ENCODE peak calls at places on chromosomes 1 and 21, in four cellular contexts. O, Q, S and J are unnamed samples.
A peak's percentile ranks its signal among the peaks of the same experiment; 100 is the strongest.

GRCh38 chr1:19661721-19662228 is 2.9 kb upstream of the HTR6 start:
- DNase-seq in O (no peak), Q (no peak), S (no peak), J (no peak)

GRCh38 chr21:33828577-33828976 is 87.0 kb downstream of the ATP5PO start:
- DNase-seq in O (no peak), Q (no peak), S (no peak), J (no peak)

GRCh38 chr1:58783090-58783992 is 506 bp downstream of the JUN start:
- DNase-seq in O (peak; percentile 86), Q (peak; percentile 79), S (peak; percentile 59), J (peak; percentile 70)

GRCh38 chr21:38027901-38028300 is 111.6 kb upstream of the KCNJ6 start:
- DNase-seq in O (no peak), Q (no peak), S (no peak), J (no peak)

GRCh38 chr1:171803056-171803455 is 21.6 kb downstream of the METTL13 start:
- DNase-seq in O (no peak), Q (no peak), S (no peak), J (no peak)

GRCh38 chr1:6358144-6358624 is 35.4 kb downstream of the ACOT7 start:
- DNase-seq in O (no peak), Q (no peak), S (no peak), J (peak; percentile 41)

GRCh38 chr1:64514197-64514765 is 44.4 kb downstream of the CACHD1 start:
- DNase-seq in O (no peak), Q (no peak), S (no peak), J (no peak)

GRCh38 chr1:39213511-39214002 is 9.1 kb downstream of the MACF1 start:
- DNase-seq in O (no peak), Q (no peak), S (no peak), J (no peak)

GRCh38 chr1:205162301-205162700 is 40.5 kb upstream of the RBBP5 start:
- DNase-seq in O (no peak), Q (no peak), S (no peak), J (no peak)

GRCh38 chr1:2065699-2066098 is 15.5 kb downstream of the PRKCZ start:
- DNase-seq in O (no peak), Q (no peak), S (no peak), J (no peak)

GRCh38 chr1:10939654-10940450 is 72.6 kb upstream of the TARDBP start:
- DNase-seq in O (no peak), Q (no peak), S (no peak), J (peak; percentile 57)

GRCh38 chr1:177103005-177103404 is 61.5 kb downstream of the ASTN1 start:
- DNase-seq in O (no peak), Q (no peak), S (no peak), J (no peak)

GRCh38 chr1:206469933-206470691 is at the start of gene IKBKE:
- DNase-seq in O (peak; percentile 82), Q (peak; percentile 76), S (peak; percentile 38), J (peak; percentile 87)

GRCh38 chr1:2564815-2565415 is 8.7 kb downstream of the TNFRSF14 start:
- DNase-seq in O (no peak), Q (no peak), S (no peak), J (peak; percentile 70)

GRCh38 chr21:33374080-33374873 is 28.9 kb upstream of the IFNGR2 start:
- DNase-seq in O (no peak), Q (no peak), S (peak; percentile 57), J (peak; percentile 64)

GRCh38 chr21:35603471-35603870 is 456.9 kb downstream of the SETD4 start:
- DNase-seq in O (no peak), Q (no peak), S (no peak), J (peak; percentile 34)

GRCh38 chr1:175195798-175196197 is 3.2 kb upstream of the KIAA0040 start:
- DNase-seq in O (no peak), Q (no peak), S (no peak), J (no peak)

GRCh38 chr21:42829954-42830353 is 49.4 kb downstream of the WDR4 start:
- DNase-seq in O (no peak), Q (no peak), S (peak; percentile 0), J (no peak)

GRCh38 chr21:35476616-35477395 is 427.7 kb upstream of the RUNX1 start:
- DNase-seq in O (no peak), Q (no peak), S (no peak), J (no peak)

GRCh38 chr1:117009132-117009531 is 7.6 kb downstream of the CD101 start:
- DNase-seq in O (no peak), Q (no peak), S (no peak), J (no peak)

GRCh38 chr1:28602536-28603439 is 10.7 kb downstream of the RAB42 start:
- DNase-seq in O (peak; percentile 75), Q (no peak), S (peak; percentile 52), J (peak; percentile 77)

GRCh38 chr1:94648225-94649007 is 106.9 kb upstream of the F3 start:
- DNase-seq in O (peak; percentile 95), Q (peak; percentile 54), S (no peak), J (no peak)

GRCh38 chr1:241836944-241837343 is 11.1 kb upstream of the EXO1 start:
- DNase-seq in O (no peak), Q (no peak), S (no peak), J (no peak)

GRCh38 chr1:204846546-204846945 is 24.1 kb upstream of the NFASC start:
- DNase-seq in O (no peak), Q (no peak), S (no peak), J (no peak)

GRCh38 chr1:2279210-2279639 is 51.1 kb downstream of the SKI start:
- DNase-seq in O (peak; percentile 86), Q (peak; percentile 76), S (peak; percentile 85), J (peak; percentile 98)

GRCh38 chr1:157274698-157275534 is 136.7 kb upstream of the ETV3 start:
- DNase-seq in O (no peak), Q (no peak), S (no peak), J (no peak)

GRCh38 chr1:82091729-82092128 is 291.0 kb downstream of the ADGRL2 start:
- DNase-seq in O (no peak), Q (no peak), S (no peak), J (no peak)

GRCh38 chr1:174425121-174425520 is 22.6 kb upstream of the GPR52 start:
- DNase-seq in O (no peak), Q (no peak), S (no peak), J (no peak)

GRCh38 chr1:162571696-162572095 is 10.2 kb downstream of the UAP1 start:
- DNase-seq in O (no peak), Q (no peak), S (no peak), J (no peak)

GRCh38 chr1:111192074-111192473 is 8.4 kb downstream of the DENND2D start:
- DNase-seq in O (no peak), Q (no peak), S (no peak), J (peak; percentile 5)

GRCh38 chr21:45280178-45280821 is 7.4 kb downstream of the POFUT2 start:
- DNase-seq in O (no peak), Q (peak; percentile 21), S (no peak), J (no peak)

GRCh38 chr1:29975036-29975694 is 738.8 kb downstream of the PTPRU start:
- DNase-seq in O (no peak), Q (no peak), S (no peak), J (peak; percentile 63)

GRCh38 chr1:49163041-49163440 is 386.4 kb upstream of the BEND5 start:
- DNase-seq in O (no peak), Q (no peak), S (no peak), J (no peak)

DNA sequence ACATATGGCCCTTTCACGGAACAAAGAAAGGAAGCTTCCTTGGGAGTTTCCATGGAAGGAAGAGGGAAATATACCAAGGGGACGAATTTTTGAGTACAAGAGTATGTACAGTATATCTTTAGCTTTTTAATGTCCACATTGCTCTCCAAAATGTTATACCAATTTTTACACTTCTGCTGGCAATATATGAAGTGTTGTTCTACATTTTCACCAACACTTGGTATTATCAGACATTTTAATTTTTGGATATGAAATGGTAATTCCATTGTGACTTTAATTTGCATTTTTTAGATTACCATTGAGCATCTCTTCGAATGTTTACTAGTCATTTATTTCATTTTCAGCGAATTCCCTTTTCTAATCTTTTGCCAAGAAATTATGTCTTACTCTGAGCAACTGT is 5.5 kb upstream of the VPS45 start:
- DNase-seq in O (no peak), Q (no peak), S (no peak), J (no peak)
- H3K4me3 ChIP-seq in O (no peak overlapping the region), Q (no peak overlapping the region), S (no peak overlapping the region), J (no peak overlapping the region)

GRCh38 chr1:43449708-43450069 is 4.0 kb downstream of the HYI start:
- DNase-seq in O (no peak), Q (no peak), S (peak; percentile 14), J (no peak)

GRCh38 chr1:43446388-43446740 is 7.4 kb downstream of the HYI start:
- DNase-seq in O (peak; percentile 46), Q (peak; percentile 26), S (peak; percentile 10), J (no peak)

GRCh38 chr1:43446881-43447835 is 6.6 kb downstream of the HYI start:
- DNase-seq in O (peak; percentile 48), Q (peak; percentile 24), S (peak; percentile 13), J (no peak)

GRCh38 chr1:43448955-43449707 is 4.6 kb downstream of the HYI start:
- DNase-seq in O (peak; percentile 54), Q (no peak), S (peak; percentile 14), J (peak; percentile 5)

DNA sequence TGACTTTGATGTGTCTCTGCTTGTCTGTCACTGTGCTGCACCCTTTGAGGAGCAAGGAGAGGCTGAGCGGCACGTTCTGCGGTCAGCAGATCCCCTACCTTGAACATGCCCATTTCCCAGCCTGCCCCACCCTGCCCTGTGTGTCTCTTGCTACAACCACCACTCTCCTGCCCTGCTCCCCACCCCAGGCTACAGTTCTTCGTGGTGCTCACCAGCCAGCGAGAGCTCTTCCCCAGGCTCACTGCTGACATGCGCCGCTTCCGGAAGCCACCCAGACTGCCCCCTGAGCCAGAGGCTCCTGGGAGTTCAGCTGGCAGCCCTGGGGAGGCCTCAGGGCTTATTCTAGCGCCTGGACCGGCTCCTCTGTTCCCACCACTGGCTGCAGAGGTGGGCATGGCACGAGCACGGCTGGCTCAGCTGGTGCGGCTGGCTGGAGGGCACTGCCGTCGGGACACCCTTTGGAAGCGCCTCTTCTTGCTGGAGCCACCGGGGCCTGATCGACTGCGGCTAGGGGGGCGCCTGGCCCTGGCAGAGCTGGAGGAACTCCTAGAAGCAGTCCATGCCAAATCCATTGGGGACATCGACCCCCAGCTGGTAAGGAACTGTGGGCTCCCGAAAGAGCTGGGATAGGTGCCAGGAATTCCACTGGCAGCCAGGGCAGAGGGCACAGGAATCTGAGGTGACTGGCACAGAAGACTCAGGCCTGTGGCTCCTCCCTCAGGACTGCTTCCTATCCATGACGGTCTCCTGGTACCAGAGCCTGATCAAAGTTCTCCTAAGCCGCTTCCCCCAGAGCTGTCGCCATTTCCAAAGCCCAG is 5.6 kb downstream of the HYI start:
- DNase-seq in O (peak; percentile 64), Q (no peak), S (peak; percentile 28), J (no peak)
- H3K36me3 ChIP-seq in O (peaks cover 71% of the 10 kb centered on the region), Q (peaks cover 89% of the 10 kb centered on the region), S (peaks cover 83% of the 10 kb centered on the region), J (peaks cover 40% of the 10 kb centered on the region)

DNA sequence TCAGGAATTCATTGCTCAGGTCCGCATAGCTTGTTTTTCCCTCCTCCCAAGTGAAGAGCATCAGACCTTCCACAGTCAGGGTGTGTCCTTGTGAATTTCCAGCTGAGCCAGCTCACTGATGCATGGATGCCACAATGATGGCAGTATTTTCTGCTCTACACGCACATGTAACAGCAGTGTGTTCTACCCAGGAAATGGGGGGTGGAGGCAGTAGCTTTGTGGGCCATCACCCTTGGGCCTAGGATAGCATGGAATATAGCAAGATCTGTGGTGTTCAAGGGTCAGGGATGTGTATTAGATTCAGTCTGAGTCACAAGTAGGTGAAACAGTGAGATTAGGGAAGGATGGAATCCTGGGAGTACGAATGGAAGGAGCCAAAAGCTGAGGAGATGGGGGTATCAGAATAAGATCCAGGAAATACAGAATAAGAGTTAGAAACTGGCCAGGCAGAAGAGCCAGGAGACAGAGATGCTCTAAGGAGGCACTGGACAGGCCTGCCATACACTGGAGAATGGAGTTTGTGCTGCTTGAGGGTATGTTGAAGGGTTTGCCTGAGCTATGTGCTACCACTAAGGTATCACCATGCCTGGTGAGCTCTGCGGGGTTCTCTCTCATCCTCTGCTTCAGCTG is 90.6 kb upstream of the CNIH3 start:
- DNase-seq in O (no peak), Q (no peak), S (no peak), J (no peak)
- H3K27me3 ChIP-seq in O (no peaks in the 10 kb centered on the region), Q (no peaks in the 10 kb centered on the region), S (no peaks in the 10 kb centered on the region), J (no peaks in the 10 kb centered on the region)

GRCh38 chr1:201499191-201499590 is 7.7 kb downstream of the CSRP1 start:
- DNase-seq in O (no peak), Q (no peak), S (no peak), J (no peak)
- H3K4me3 ChIP-seq in O (peak overlapping the region; percentile 85), Q (no peak overlapping the region), S (no peak overlapping the region), J (no peak overlapping the region)